ENCODE peak calls at places on chromosome 2, in eight cellular contexts. One of them, this sample, is unnamed.
A peak's percentile ranks its signal among the peaks of the same experiment; 100 is the strongest.

GRCh38 chr2:122748552-122749011 is 993.1 kb downstream of the TSN start:
- DNase-seq in PC-3: peak; percentile 96
- DNase-seq in spleen: no peak
- DNase-seq in sigmoid colon: no peak
- DNase-seq in vagina: no peak
- DNase-seq in GM23248: peak; percentile 37
- DNase-seq in psoas muscle: no peak
- DNase-seq in fibroblast of lung: peak; percentile 62
- DNase-seq in this sample: no peak

GRCh38 chr2:84781942-84782716 is 98.8 kb downstream of the TRABD2A start:
- DNase-seq in PC-3: peak; percentile 66
- DNase-seq in spleen: peak; percentile 77
- DNase-seq in vagina: no peak
- DNase-seq in sigmoid colon: no peak
- DNase-seq in GM23248: peak; percentile 34
- DNase-seq in fibroblast of lung: peak; percentile 51
- DNase-seq in psoas muscle: no peak
- DNase-seq in this sample: no peak

GRCh38 chr2:180662555-180662954 is 317.9 kb upstream of the UBE2E3 start:
- DNase-seq in psoas muscle: no peak
- DNase-seq in spleen: no peak
- DNase-seq in sigmoid colon: no peak
- DNase-seq in PC-3: peak; percentile 60
- DNase-seq in vagina: no peak
- DNase-seq in fibroblast of lung: no peak
- DNase-seq in GM23248: peak; percentile 54
- DNase-seq in this sample: no peak

GRCh38 chr2:233413046-233413445 is 58.8 kb downstream of the DGKD start:
- DNase-seq in psoas muscle: no peak
- DNase-seq in fibroblast of lung: peak; percentile 60
- DNase-seq in PC-3: peak; percentile 67
- DNase-seq in spleen: no peak
- DNase-seq in sigmoid colon: no peak
- DNase-seq in vagina: no peak
- DNase-seq in GM23248: peak; percentile 50
- DNase-seq in this sample: no peak

GRCh38 chr2:152395132-152396024 is 60.4 kb downstream of the FMNL2 start:
- DNase-seq in vagina: no peak
- DNase-seq in PC-3: no peak
- DNase-seq in sigmoid colon: no peak
- DNase-seq in psoas muscle: no peak
- DNase-seq in fibroblast of lung: peak; percentile 63
- DNase-seq in spleen: no peak
- DNase-seq in GM23248: peak; percentile 87
- DNase-seq in this sample: no peak

GRCh38 chr2:157508676-157509075 is 64.8 kb upstream of the CYTIP start:
- DNase-seq in sigmoid colon: no peak
- DNase-seq in GM23248: no peak
- DNase-seq in fibroblast of lung: no peak
- DNase-seq in spleen: no peak
- DNase-seq in psoas muscle: no peak
- DNase-seq in vagina: no peak
- DNase-seq in PC-3: peak; percentile 15
- DNase-seq in this sample: no peak

GRCh38 chr2:112185131-112185530 is 46.9 kb downstream of the FBLN7 start:
- DNase-seq in vagina: peak; percentile 49
- DNase-seq in PC-3: no peak
- DNase-seq in psoas muscle: no peak
- DNase-seq in sigmoid colon: no peak
- DNase-seq in spleen: no peak
- DNase-seq in GM23248: no peak
- DNase-seq in fibroblast of lung: no peak
- DNase-seq in this sample: no peak

GRCh38 chr2:181313845-181314244 is 143.3 kb upstream of the ITGA4 start:
- DNase-seq in fibroblast of lung: no peak
- DNase-seq in GM23248: no peak
- DNase-seq in spleen: no peak
- DNase-seq in psoas muscle: no peak
- DNase-seq in sigmoid colon: no peak
- DNase-seq in vagina: no peak
- DNase-seq in PC-3: no peak
- DNase-seq in this sample: no peak

GRCh38 chr2:165632594-165632993 is 161.5 kb downstream of the GALNT3 start:
- DNase-seq in vagina: no peak
- DNase-seq in fibroblast of lung: no peak
- DNase-seq in PC-3: no peak
- DNase-seq in spleen: no peak
- DNase-seq in sigmoid colon: no peak
- DNase-seq in GM23248: no peak
- DNase-seq in psoas muscle: no peak
- DNase-seq in this sample: no peak

GRCh38 chr2:165633431-165633830 is 160.6 kb downstream of the GALNT3 start:
- DNase-seq in GM23248: no peak
- DNase-seq in fibroblast of lung: no peak
- DNase-seq in PC-3: no peak
- DNase-seq in sigmoid colon: no peak
- DNase-seq in vagina: no peak
- DNase-seq in psoas muscle: no peak
- DNase-seq in spleen: no peak
- DNase-seq in this sample: no peak

GRCh38 chr2:165627463-165627862 is 158.0 kb downstream of the CSRNP3 start:
- DNase-seq in GM23248: peak; percentile 2
- DNase-seq in spleen: no peak
- DNase-seq in vagina: no peak
- DNase-seq in psoas muscle: no peak
- DNase-seq in PC-3: peak; percentile 43
- DNase-seq in fibroblast of lung: peak; percentile 84
- DNase-seq in sigmoid colon: no peak
- DNase-seq in this sample: no peak

GRCh38 chr2:165629776-165630175 is 160.3 kb downstream of the CSRNP3 start:
- DNase-seq in psoas muscle: no peak
- DNase-seq in fibroblast of lung: no peak
- DNase-seq in PC-3: no peak
- DNase-seq in spleen: no peak
- DNase-seq in vagina: no peak
- DNase-seq in GM23248: no peak
- DNase-seq in sigmoid colon: no peak
- DNase-seq in this sample: no peak

DNA sequence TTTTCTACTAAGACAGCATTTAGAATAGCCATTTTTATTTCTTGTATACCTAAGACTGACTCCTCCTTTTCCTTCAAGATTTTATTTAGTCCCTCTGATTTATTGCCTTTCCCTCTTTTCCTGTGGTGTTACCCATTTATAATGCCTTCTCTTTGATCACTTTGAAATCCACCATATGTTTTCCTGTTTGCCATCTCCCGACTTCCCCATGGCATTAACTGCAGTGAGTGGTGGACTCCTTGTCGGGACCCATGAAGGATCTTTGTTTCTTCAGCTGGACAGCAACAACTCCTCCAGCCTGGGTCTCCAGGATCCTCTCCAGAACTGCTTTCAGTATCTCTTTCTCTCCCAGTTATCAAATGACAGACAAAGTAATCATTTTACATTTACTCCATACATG is 160.8 kb downstream of the CSRNP3 start:
- DNase-seq in fibroblast of lung: no peak
- DNase-seq in psoas muscle: no peak
- DNase-seq in sigmoid colon: no peak
- DNase-seq in PC-3: no peak
- DNase-seq in GM23248: no peak
- DNase-seq in spleen: no peak
- DNase-seq in vagina: no peak
- DNase-seq in this sample: no peak
- H3K4me1 ChIP-seq in fibroblast of lung: peaks cover 2% of the 10 kb centered on the region
- H3K4me1 ChIP-seq in psoas muscle: no peaks in the 10 kb centered on the region
- H3K4me1 ChIP-seq in sigmoid colon: peaks cover 11% of the 10 kb centered on the region
- H3K4me1 ChIP-seq in PC-3: no peaks in the 10 kb centered on the region
- H3K4me1 ChIP-seq in GM23248: no peaks in the 10 kb centered on the region
- H3K4me1 ChIP-seq in spleen: no peaks in the 10 kb centered on the region
- H3K4me1 ChIP-seq in vagina: peaks cover 8% of the 10 kb centered on the region
- H3K4me1 ChIP-seq in this sample: peaks cover 12% of the 10 kb centered on the region

GRCh38 chr2:64017811-64018714 is 1.2 kb downstream of the VPS54 start:
- DNase-seq in sigmoid colon: no peak
- DNase-seq in psoas muscle: no peak
- DNase-seq in vagina: no peak
- DNase-seq in fibroblast of lung: peak; percentile 34
- DNase-seq in PC-3: peak; percentile 43
- DNase-seq in GM23248: peak; percentile 65
- DNase-seq in spleen: no peak
- DNase-seq in this sample: no peak

GRCh38 chr2:64021578-64021977 is 2.4 kb upstream of the VPS54 start:
- DNase-seq in GM23248: no peak
- DNase-seq in sigmoid colon: no peak
- DNase-seq in PC-3: no peak
- DNase-seq in fibroblast of lung: no peak
- DNase-seq in spleen: no peak
- DNase-seq in psoas muscle: no peak
- DNase-seq in vagina: no peak
- DNase-seq in this sample: no peak

GRCh38 chr2:64018715-64019082 is 529 bp downstream of the VPS54 start:
- DNase-seq in GM23248: peak; percentile 82
- DNase-seq in spleen: no peak
- DNase-seq in fibroblast of lung: peak; percentile 52
- DNase-seq in sigmoid colon: peak; percentile 76
- DNase-seq in psoas muscle: no peak
- DNase-seq in vagina: no peak
- DNase-seq in PC-3: peak; percentile 25
- DNase-seq in this sample: no peak

GRCh38 chr2:64019083-64019974 is at the start of gene VPS54:
- DNase-seq in sigmoid colon: peak; percentile 82
- DNase-seq in fibroblast of lung: peak; percentile 64
- DNase-seq in GM23248: peak; percentile 82
- DNase-seq in PC-3: peak; percentile 60
- DNase-seq in vagina: no peak
- DNase-seq in psoas muscle: peak; percentile 84
- DNase-seq in spleen: peak; percentile 93
- DNase-seq in this sample: no peak

DNA sequence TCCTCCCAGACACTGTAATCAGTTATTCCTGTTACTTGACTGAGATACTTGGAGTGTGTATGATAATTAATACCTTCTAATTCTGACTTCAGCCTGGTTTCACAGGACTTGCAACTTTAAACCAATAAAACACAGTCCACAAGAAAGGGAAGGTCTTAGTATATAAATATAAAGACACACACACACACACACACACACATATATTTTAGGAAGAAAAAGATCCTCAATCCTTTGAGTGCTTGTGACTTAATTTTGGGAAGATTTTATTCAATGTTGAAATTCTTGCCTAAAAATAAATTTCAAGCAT is 700 bp upstream of the VPS54 start:
- DNase-seq in fibroblast of lung: no peak
- DNase-seq in vagina: no peak
- DNase-seq in GM23248: no peak
- DNase-seq in psoas muscle: no peak
- DNase-seq in sigmoid colon: no peak
- DNase-seq in spleen: no peak
- DNase-seq in PC-3: peak; percentile 24
- DNase-seq in this sample: no peak
- H3K4me3 ChIP-seq in fibroblast of lung: peak overlapping the region; percentile 73
- H3K4me3 ChIP-seq in vagina: peak overlapping the region; percentile 76
- H3K4me3 ChIP-seq in GM23248: peak overlapping the region; percentile 91
- H3K4me3 ChIP-seq in psoas muscle: peak overlapping the region; percentile 81
- H3K4me3 ChIP-seq in sigmoid colon: peak overlapping the region; percentile 81
- H3K4me3 ChIP-seq in spleen: peak overlapping the region; percentile 83
- H3K4me3 ChIP-seq in PC-3: peak overlapping the region; percentile 91
- H3K4me3 ChIP-seq in this sample: peak overlapping the region; percentile 85

GRCh38 chr2:234444888-234445287 is 52.0 kb downstream of the ARL4C start:
- DNase-seq in spleen: peak; percentile 91
- DNase-seq in fibroblast of lung: peak; percentile 98
- DNase-seq in sigmoid colon: no peak
- DNase-seq in GM23248: peak; percentile 93
- DNase-seq in vagina: no peak
- DNase-seq in PC-3: no peak
- DNase-seq in psoas muscle: no peak
- DNase-seq in this sample: no peak

GRCh38 chr2:234446404-234447076 is 50.3 kb downstream of the ARL4C start:
- DNase-seq in fibroblast of lung: no peak
- DNase-seq in spleen: peak; percentile 95
- DNase-seq in vagina: no peak
- DNase-seq in PC-3: no peak
- DNase-seq in sigmoid colon: peak; percentile 83
- DNase-seq in GM23248: no peak
- DNase-seq in psoas muscle: peak; percentile 75
- DNase-seq in this sample: no peak

GRCh38 chr2:234447963-234448362 is 48.9 kb downstream of the ARL4C start:
- DNase-seq in GM23248: no peak
- DNase-seq in fibroblast of lung: no peak
- DNase-seq in spleen: no peak
- DNase-seq in sigmoid colon: no peak
- DNase-seq in PC-3: no peak
- DNase-seq in psoas muscle: no peak
- DNase-seq in vagina: no peak
- DNase-seq in this sample: no peak

GRCh38 chr2:234448506-234449169 is 48.2 kb downstream of the ARL4C start:
- DNase-seq in spleen: no peak
- DNase-seq in PC-3: no peak
- DNase-seq in psoas muscle: no peak
- DNase-seq in fibroblast of lung: peak; percentile 25
- DNase-seq in sigmoid colon: no peak
- DNase-seq in vagina: no peak
- DNase-seq in GM23248: no peak
- DNase-seq in this sample: no peak

GRCh38 chr2:234447189-234447588 is 49.7 kb downstream of the ARL4C start:
- DNase-seq in GM23248: no peak
- DNase-seq in PC-3: no peak
- DNase-seq in spleen: no peak
- DNase-seq in psoas muscle: no peak
- DNase-seq in vagina: no peak
- DNase-seq in sigmoid colon: no peak
- DNase-seq in fibroblast of lung: no peak
- DNase-seq in this sample: no peak
- H3K4me1 ChIP-seq in GM23248: peaks cover 30% of the 10 kb centered on the region
- H3K4me1 ChIP-seq in PC-3: peaks cover 12% of the 10 kb centered on the region
- H3K4me1 ChIP-seq in spleen: peaks cover 66% of the 10 kb centered on the region
- H3K4me1 ChIP-seq in psoas muscle: no peaks in the 10 kb centered on the region
- H3K4me1 ChIP-seq in vagina: peaks cover 25% of the 10 kb centered on the region
- H3K4me1 ChIP-seq in sigmoid colon: no peaks in the 10 kb centered on the region
- H3K4me1 ChIP-seq in fibroblast of lung: peaks cover 20% of the 10 kb centered on the region
- H3K4me1 ChIP-seq in this sample: peaks cover 11% of the 10 kb centered on the region

GRCh38 chr2:99883356-99883867 is 259.0 kb downstream of the AFF3 start:
- DNase-seq in sigmoid colon: no peak
- DNase-seq in GM23248: no peak
- DNase-seq in spleen: no peak
- DNase-seq in fibroblast of lung: peak; percentile 60
- DNase-seq in psoas muscle: no peak
- DNase-seq in PC-3: peak; percentile 30
- DNase-seq in vagina: no peak
- DNase-seq in this sample: no peak

GRCh38 chr2:99880148-99880983 is 262.0 kb downstream of the AFF3 start:
- DNase-seq in PC-3: peak; percentile 89
- DNase-seq in psoas muscle: no peak
- DNase-seq in spleen: no peak
- DNase-seq in vagina: no peak
- DNase-seq in GM23248: peak; percentile 74
- DNase-seq in fibroblast of lung: peak; percentile 96
- DNase-seq in sigmoid colon: no peak
- DNase-seq in this sample: no peak

GRCh38 chr2:99879481-99879880 is 262.9 kb downstream of the AFF3 start:
- DNase-seq in sigmoid colon: no peak
- DNase-seq in spleen: no peak
- DNase-seq in vagina: no peak
- DNase-seq in GM23248: no peak
- DNase-seq in fibroblast of lung: peak; percentile 52
- DNase-seq in PC-3: peak; percentile 38
- DNase-seq in psoas muscle: no peak
- DNase-seq in this sample: no peak

GRCh38 chr2:99878951-99879350 is 263.4 kb downstream of the AFF3 start:
- DNase-seq in vagina: no peak
- DNase-seq in spleen: no peak
- DNase-seq in GM23248: no peak
- DNase-seq in sigmoid colon: no peak
- DNase-seq in PC-3: no peak
- DNase-seq in fibroblast of lung: peak; percentile 95
- DNase-seq in psoas muscle: no peak
- DNase-seq in this sample: no peak

GRCh38 chr2:99881901-99882591 is 260.3 kb downstream of the AFF3 start:
- DNase-seq in psoas muscle: no peak
- DNase-seq in sigmoid colon: no peak
- DNase-seq in vagina: no peak
- DNase-seq in GM23248: peak; percentile 13
- DNase-seq in PC-3: peak; percentile 60
- DNase-seq in spleen: no peak
- DNase-seq in fibroblast of lung: peak; percentile 97
- DNase-seq in this sample: no peak
- H3K4me3 ChIP-seq in psoas muscle: no peak overlapping the region
- H3K4me3 ChIP-seq in sigmoid colon: no peak overlapping the region
- H3K4me3 ChIP-seq in vagina: no peak overlapping the region
- H3K4me3 ChIP-seq in GM23248: no peak overlapping the region
- H3K4me3 ChIP-seq in PC-3: no peak overlapping the region
- H3K4me3 ChIP-seq in spleen: no peak overlapping the region
- H3K4me3 ChIP-seq in fibroblast of lung: no peak overlapping the region
- H3K4me3 ChIP-seq in this sample: no peak overlapping the region

This sample was measured in thoracic aorta.